ENCODE peak calls at places on chromosomes 5 and 9, in ten cellular contexts. T, Q, J, B, R, E, Z, S, Y and H are unnamed samples.

GRCh38 chr9:109769250-109769649 is 10.7 kb upstream of the PALM2AKAP2 start:
- DNase-seq in T (no peak), Q (peak; percentile 84), J (no peak), B (no peak), R (no peak), E (no peak), Z (no peak), S (no peak), Y (no peak), H (no peak)

GRCh38 chr5:115097236-115097635 is 72.5 kb downstream of the TRIM36 start:
- DNase-seq in T (no peak), Q (no peak), J (no peak), B (no peak), R (no peak), E (no peak), Z (peak; percentile 39), S (no peak), Y (no peak), H (no peak)

GRCh38 chr9:105142406-105143092 is 101.9 kb upstream of the SLC44A1 start:
- DNase-seq in T (no peak), Q (peak; percentile 90), J (no peak), B (no peak), R (no peak), E (no peak), Z (no peak), S (no peak), Y (no peak), H (peak; percentile 64)

GRCh38 chr5:1998716-1999317 is 116.1 kb upstream of the IRX4 start:
- DNase-seq in T (no peak), Q (no peak), J (no peak), B (no peak), R (no peak), E (no peak), Z (no peak), S (no peak), Y (no peak), H (no peak)

GRCh38 chr5:138979684-138980275 is 104.6 kb upstream of the LRRTM2 start:
- DNase-seq in T (no peak), Q (no peak), J (no peak), B (no peak), R (no peak), E (no peak), Z (no peak), S (no peak), Y (no peak), H (no peak)

GRCh38 chr9:76717176-76717575 is 47.1 kb upstream of the PCA3 start:
- DNase-seq in T (no peak), Q (peak; percentile 5), J (no peak), B (no peak), R (no peak), E (no peak), Z (no peak), S (no peak), Y (no peak), H (no peak)

GRCh38 chr9:92715488-92716231 is 45.7 kb upstream of the IPPK start:
- DNase-seq in T (no peak), Q (peak; percentile 32), J (no peak), B (no peak), R (no peak), E (no peak), Z (no peak), S (peak; percentile 78), Y (no peak), H (no peak)

GRCh38 chr5:40017918-40018317 is 593.1 kb upstream of the DAB2 start:
- DNase-seq in T (no peak), Q (no peak), J (no peak), B (no peak), R (no peak), E (no peak), Z (no peak), S (no peak), Y (no peak), H (no peak)

GRCh38 chr5:31197183-31197582 is 3.7 kb downstream of the CDH6 start:
- DNase-seq in T (no peak), Q (peak; percentile 91), J (no peak), B (no peak), R (peak; percentile 16), E (no peak), Z (peak; percentile 22), S (no peak), Y (no peak), H (peak; percentile 78)

GRCh38 chr9:125559894-125560293 is 147.1 kb downstream of the MAPKAP1 start:
- DNase-seq in T (no peak), Q (no peak), J (no peak), B (no peak), R (no peak), E (no peak), Z (no peak), S (no peak), Y (no peak), H (no peak)

GRCh38 chr9:33443047-33443446 is 4.3 kb downstream of the AQP3 start:
- DNase-seq in T (no peak), Q (no peak), J (no peak), B (no peak), R (no peak), E (peak; percentile 57), Z (peak; percentile 76), S (no peak), Y (no peak), H (peak; percentile 58)

GRCh38 chr5:5380298-5380697 is 42.2 kb upstream of the ICE1 start:
- DNase-seq in T (no peak), Q (peak; percentile 41), J (no peak), B (no peak), R (no peak), E (no peak), Z (no peak), S (no peak), Y (no peak), H (no peak)

GRCh38 chr5:98827161-98827560 is 53.7 kb downstream of the RGMB start:
- DNase-seq in T (peak; percentile 53), Q (peak; percentile 42), J (no peak), B (peak; percentile 20), R (peak; percentile 56), E (no peak), Z (peak; percentile 80), S (no peak), Y (no peak), H (peak; percentile 75)

GRCh38 chr5:170745481-170746061 is 38.0 kb upstream of the GABRP start:
- DNase-seq in T (peak; percentile 68), Q (peak; percentile 15), J (no peak), B (no peak), R (no peak), E (peak; percentile 55), Z (peak; percentile 8), S (no peak), Y (no peak), H (peak; percentile 16)
- H3K4me3 ChIP-seq in T (no peak overlapping the region), Q (no peak overlapping the region), J (no peak overlapping the region), B (no peak overlapping the region), R (no peak overlapping the region), E (no peak overlapping the region), Z (no peak overlapping the region), S (no peak overlapping the region), Y (no peak overlapping the region), H (no peak overlapping the region)

GRCh38 chr9:124410321-124410913 is 4.8 kb downstream of the PSMB7 start:
- DNase-seq in T (no peak), Q (no peak), J (no peak), B (no peak), R (no peak), E (no peak), Z (no peak), S (no peak), Y (no peak), H (peak; percentile 39)
- TF ChIP-seq CTCF in T (peak; percentile 57), Q (no peak), J (peak; percentile 4), B (peak; percentile 7), R (peak; percentile 58), E (no peak), Z (peak; percentile 56), S (no peak), Y (no peak), H (no peak)

GRCh38 chr9:131308452-131308851 is 18.9 kb downstream of the PLPP7 start:
- DNase-seq in T (no peak), Q (no peak), J (no peak), B (no peak), R (no peak), E (no peak), Z (no peak), S (no peak), Y (no peak), H (no peak)

GRCh38 chr9:131309526-131310276 is 20.2 kb downstream of the PLPP7 start:
- DNase-seq in T (no peak), Q (no peak), J (no peak), B (no peak), R (no peak), E (no peak), Z (no peak), S (no peak), Y (no peak), H (no peak)

GRCh38 chr9:131307974-131308373 is 18.5 kb downstream of the PLPP7 start:
- DNase-seq in T (no peak), Q (no peak), J (no peak), B (no peak), R (no peak), E (no peak), Z (no peak), S (no peak), Y (no peak), H (no peak)

GRCh38 chr9:131310833-131311554 is 21.5 kb downstream of the PLPP7 start:
- DNase-seq in T (peak; percentile 18), Q (no peak), J (no peak), B (no peak), R (no peak), E (no peak), Z (peak; percentile 1), S (peak; percentile 90), Y (peak; percentile 72), H (no peak)

DNA sequence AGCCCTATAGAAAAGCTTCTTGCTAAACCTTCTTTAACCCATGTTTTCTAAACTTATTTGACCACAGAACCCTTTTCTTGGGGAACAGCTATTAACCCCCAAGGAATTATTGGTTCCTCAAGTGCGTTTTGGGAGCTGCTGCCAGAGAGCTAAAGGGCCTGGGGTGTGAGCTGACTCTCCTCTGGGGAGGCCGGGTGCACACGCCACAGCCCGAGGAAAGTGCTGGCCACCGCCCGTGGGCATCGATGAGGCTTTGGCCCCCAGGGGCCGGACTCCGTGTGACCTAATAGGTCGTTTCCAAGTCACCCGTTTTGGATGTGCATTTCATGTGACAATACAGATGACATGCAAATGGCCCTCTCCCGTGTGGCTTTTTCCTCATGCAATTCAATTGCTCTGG is 19.4 kb downstream of the PLPP7 start:
- DNase-seq in T (no peak), Q (no peak), J (no peak), B (no peak), R (no peak), E (no peak), Z (no peak), S (no peak), Y (no peak), H (no peak)
- H3K4me3 ChIP-seq in T (no peak overlapping the region), Q (no peak overlapping the region), J (no peak overlapping the region), B (no peak overlapping the region), R (no peak overlapping the region), E (no peak overlapping the region), Z (no peak overlapping the region), S (no peak overlapping the region), Y (no peak overlapping the region), H (no peak overlapping the region)

DNA sequence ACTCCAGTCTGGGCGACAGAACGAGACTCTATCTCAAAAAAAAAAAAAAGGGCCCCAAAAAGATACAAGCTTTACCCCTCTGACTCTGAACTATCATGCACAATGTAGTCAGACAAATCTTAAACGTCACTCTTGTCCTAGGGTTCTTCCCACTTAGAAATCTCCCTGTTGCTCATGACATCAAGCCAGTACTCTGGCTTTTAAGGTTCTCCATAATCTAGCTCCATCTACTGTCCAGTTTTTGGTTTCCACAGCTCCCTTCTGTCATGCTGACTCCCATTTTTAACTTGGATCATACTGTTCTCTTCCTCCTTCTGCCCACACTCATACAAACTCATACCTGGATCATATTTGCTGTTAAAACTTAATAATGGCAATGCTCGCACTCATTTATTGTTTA is 156.7 kb upstream of the TLX3 start:
- DNase-seq in T (peak; percentile 6), Q (peak; percentile 18), J (no peak), B (no peak), R (peak; percentile 15), E (no peak), Z (peak; percentile 76), S (no peak), Y (no peak), H (peak; percentile 74)
- TF ChIP-seq CTCF in T (peak; percentile 24), Q (peak; percentile 42), J (no peak), B (no peak), R (peak; percentile 36), E (no peak), Z (peak; percentile 75), S (no peak), Y (no peak), H (peak; percentile 65)